ENCODE peak calls at places on chromosomes 2 and 18, in seven cellular contexts. O, L, U, P, F, I and D are unnamed samples.

GRCh38 chr2:233037078-233037477 is 4.6 kb downstream of the NEU2 start:
- DNase-seq in F (no peak), U (no peak), I (no peak), P (no peak), L (peak; percentile 30), O (no peak), D (no peak)

GRCh38 chr2:15043336-15044058 is 411.0 kb downstream of the LRATD1 start:
- DNase-seq in I (no peak), U (no peak), P (no peak), L (no peak), O (no peak), F (no peak), D (no peak)

GRCh38 chr2:28505361-28505760 is 9.5 kb downstream of the PLB1 start:
- DNase-seq in P (no peak), L (no peak), O (no peak), U (no peak), I (no peak), F (no peak), D (no peak)

GRCh38 chr2:106771811-106772210 is 114.2 kb downstream of the ST6GAL2 start:
- DNase-seq in I (no peak), L (no peak), P (no peak), O (no peak), F (no peak), U (no peak), D (no peak)

GRCh38 chr2:218229239-218229638 is 12.2 kb downstream of the ARPC2 start:
- DNase-seq in L (peak; percentile 76), F (no peak), O (peak; percentile 26), P (peak; percentile 80), I (no peak), U (peak; percentile 63), D (peak; percentile 27)

GRCh38 chr2:170846318-170846717 is 29.6 kb downstream of the GAD1 start:
- DNase-seq in F (no peak), L (no peak), I (no peak), O (no peak), U (no peak), P (no peak), D (no peak)

GRCh38 chr2:150129921-150130320 is 357.5 kb downstream of the RND3 start:
- DNase-seq in L (no peak), I (no peak), F (no peak), P (no peak), O (no peak), U (no peak), D (no peak)

GRCh38 chr2:28009732-28010131 is 119.2 kb downstream of the BABAM2 start:
- DNase-seq in O (no peak), I (no peak), F (no peak), P (no peak), U (no peak), L (no peak), D (no peak)

GRCh38 chr2:96489261-96489660 is 15.9 kb downstream of the NEURL3 start:
- DNase-seq in I (no peak), P (no peak), O (no peak), F (no peak), L (no peak), U (no peak), D (no peak)

GRCh38 chr2:207913772-207914358 is 111.5 kb downstream of the PLEKHM3 start:
- DNase-seq in I (no peak), O (no peak), L (no peak), P (no peak), U (no peak), F (no peak), D (no peak)

GRCh38 chr2:182763311-182763912 is 47.4 kb downstream of the DNAJC10 start:
- DNase-seq in U (no peak), I (peak; percentile 14), L (peak; percentile 18), P (peak; percentile 45), O (no peak), F (no peak), D (no peak)

GRCh38 chr2:236207472-236207871 is 39.3 kb upstream of the GBX2 start:
- DNase-seq in U (no peak), I (no peak), O (no peak), L (no peak), F (no peak), P (no peak), D (no peak)

GRCh38 chr2:184272040-184272439 is 326.3 kb upstream of the ZNF804A start:
- DNase-seq in O (no peak), F (no peak), P (no peak), L (no peak), U (no peak), I (no peak), D (no peak)

GRCh38 chr2:239278941-239279365 is 121.9 kb downstream of the HDAC4 start:
- DNase-seq in I (no peak), L (peak; percentile 52), F (no peak), O (no peak), U (no peak), P (no peak), D (no peak)

GRCh38 chr2:143759455-143759854 is 630.2 kb downstream of the ARHGAP15 start:
- DNase-seq in L (no peak), O (no peak), I (no peak), P (no peak), U (no peak), F (no peak), D (no peak)

GRCh38 chr18:61360440-61361383 is 27.5 kb downstream of the CDH20 start:
- DNase-seq in U (no peak), I (no peak), P (no peak), F (no peak), O (no peak), L (no peak), D (no peak)

GRCh38 chr2:191264647-191265079 is 19.5 kb downstream of the MYO1B start:
- DNase-seq in F (no peak), L (peak; percentile 74), U (no peak), P (no peak), O (no peak), I (no peak), D (no peak)

GRCh38 chr2:17979707-17980106 is 101.2 kb downstream of the KCNS3 start:
- DNase-seq in F (no peak), U (no peak), I (no peak), L (peak; percentile 71), O (no peak), P (no peak), D (no peak)

GRCh38 chr2:231355802-231356473 is 39.6 kb upstream of the B3GNT7 start:
- DNase-seq in F (no peak), I (no peak), U (no peak), L (no peak), P (no peak), O (no peak), D (no peak)

GRCh38 chr2:233430091-233430490 is 75.8 kb downstream of the DGKD start:
- DNase-seq in F (no peak), I (no peak), L (no peak), P (no peak), O (no peak), U (peak; percentile 5), D (no peak)

GRCh38 chr18:61750840-61751668 is 141.8 kb downstream of the RNF152 start:
- DNase-seq in L (no peak), O (no peak), F (no peak), U (no peak), I (no peak), P (no peak), D (no peak)

GRCh38 chr2:96556441-96557330 is 20.1 kb downstream of the ARID5A start:
- DNase-seq in L (peak; percentile 58), F (peak; percentile 50), I (no peak), P (peak; percentile 100), U (no peak), O (peak; percentile 52), D (peak; percentile 60)

GRCh38 chr2:106163948-106164580 is 30.0 kb downstream of the UXS1 start:
- DNase-seq in O (no peak), L (no peak), I (no peak), P (no peak), U (no peak), F (no peak), D (no peak)

GRCh38 chr2:75833386-75833785 is 122.7 kb upstream of the GCFC2 start:
- DNase-seq in U (no peak), F (no peak), P (no peak), I (no peak), O (no peak), L (no peak), D (no peak)

GRCh38 chr2:210660-211059 is 53.2 kb downstream of the SH3YL1 start:
- DNase-seq in U (no peak), I (no peak), F (no peak), P (peak; percentile 2), L (no peak), O (no peak), D (no peak)

GRCh38 chr2:121858406-121858805 is 103.0 kb downstream of the TSN start:
- DNase-seq in U (no peak), I (no peak), P (peak; percentile 36), O (no peak), L (no peak), F (no peak), D (no peak)

GRCh38 chr2:70124983-70125480 is 37.8 kb downstream of the PCBP1 start:
- DNase-seq in F (no peak), I (no peak), L (peak; percentile 60), U (peak; percentile 72), P (peak; percentile 69), O (peak; percentile 68), D (peak; percentile 73)

GRCh38 chr18:13551841-13552733 is 174.3 kb downstream of the FAM210A start:
- DNase-seq in F (no peak), O (no peak), L (no peak), I (no peak), P (no peak), U (no peak), D (no peak)

GRCh38 chr2:71976685-71977084 is 171.0 kb downstream of the CYP26B1 start:
- DNase-seq in U (no peak), F (no peak), P (no peak), I (no peak), L (no peak), O (no peak), D (no peak)

GRCh38 chr2:67899187-67899586 is 163.6 kb downstream of the C1D start:
- DNase-seq in U (no peak), F (no peak), O (no peak), I (no peak), P (no peak), L (no peak), D (no peak)

GRCh38 chr2:238155051-238155760 is 3.6 kb upstream of the ERFE start:
- DNase-seq in U (no peak), I (no peak), P (no peak), L (no peak), F (no peak), O (no peak), D (no peak)

GRCh38 chr2:96864343-96865091 is 5.4 kb downstream of the SEMA4C start:
- DNase-seq in F (no peak), L (no peak), P (no peak), O (no peak), I (no peak), U (no peak), D (no peak)